ENCODE peak calls at places on chromosomes 5 and 9, in eight cellular contexts. P is right atrium auricular region, M is HFF-Myc, D is breast epithelium, H is cardiac fibroblast, K is retinal pigment epithelial cell, R is body of pancreas, V is uterus. B is an unnamed sample.
A peak's percentile ranks its signal among the peaks of the same experiment; 100 is the strongest.

GRCh38 chr5:62354028-62354874 is 48.2 kb downstream of the KIF2A start:
- DNase-seq in P (no peak), M (peak; percentile 31), D (no peak), H (peak; percentile 73), K (peak; percentile 34), R (no peak), V (no peak), B (peak; percentile 4)

GRCh38 chr9:70525553-70525952 is 111.1 kb upstream of the KLF9 start:
- DNase-seq in P (no peak), M (no peak), D (no peak), H (peak; percentile 87), K (no peak), R (no peak), V (no peak), B (no peak)

GRCh38 chr9:98481676-98482075 is 226.2 kb upstream of the TBC1D2 start:
- DNase-seq in P (no peak), M (no peak), D (no peak), H (no peak), K (no peak), R (no peak), V (no peak), B (no peak)

GRCh38 chr9:32455738-32456137 is 70.3 kb downstream of the RIGI start:
- DNase-seq in P (no peak), M (no peak), D (no peak), H (peak; percentile 39), K (no peak), R (no peak), V (no peak), B (no peak)

GRCh38 chr5:116645627-116646026 is 71.0 kb upstream of the SEMA6A start:
- DNase-seq in P (no peak), M (no peak), D (no peak), H (no peak), K (peak; percentile 6), R (no peak), V (no peak), B (no peak)

GRCh38 chr5:10649518-10650410 is 85.9 kb downstream of the ANKRD33B start:
- DNase-seq in P (no peak), M (no peak), D (no peak), H (peak; percentile 34), K (no peak), R (no peak), V (no peak), B (no peak)

GRCh38 chr9:137688725-137689124 is 69.9 kb downstream of the EHMT1 start:
- DNase-seq in P (no peak), M (no peak), D (no peak), H (no peak), K (no peak), R (no peak), V (no peak), B (no peak)

GRCh38 chr9:77712533-77713130 is 64.5 kb upstream of the GNA14 start:
- DNase-seq in P (no peak), M (no peak), D (no peak), H (peak; percentile 72), K (peak; percentile 47), R (no peak), V (no peak), B (peak; percentile 82)

GRCh38 chr5:55407984-55408383 is 100.2 kb downstream of the MTREX start:
- DNase-seq in P (no peak), M (no peak), D (no peak), H (no peak), K (no peak), R (no peak), V (no peak), B (no peak)

GRCh38 chr5:55407059-55407684 is 99.4 kb downstream of the MTREX start:
- DNase-seq in P (no peak), M (peak; percentile 47), D (no peak), H (peak; percentile 73), K (peak; percentile 13), R (peak; percentile 37), V (no peak), B (no peak)

GRCh38 chr5:55406292-55406691 is 98.5 kb downstream of the MTREX start:
- DNase-seq in P (no peak), M (no peak), D (no peak), H (no peak), K (no peak), R (no peak), V (no peak), B (no peak)

DNA sequence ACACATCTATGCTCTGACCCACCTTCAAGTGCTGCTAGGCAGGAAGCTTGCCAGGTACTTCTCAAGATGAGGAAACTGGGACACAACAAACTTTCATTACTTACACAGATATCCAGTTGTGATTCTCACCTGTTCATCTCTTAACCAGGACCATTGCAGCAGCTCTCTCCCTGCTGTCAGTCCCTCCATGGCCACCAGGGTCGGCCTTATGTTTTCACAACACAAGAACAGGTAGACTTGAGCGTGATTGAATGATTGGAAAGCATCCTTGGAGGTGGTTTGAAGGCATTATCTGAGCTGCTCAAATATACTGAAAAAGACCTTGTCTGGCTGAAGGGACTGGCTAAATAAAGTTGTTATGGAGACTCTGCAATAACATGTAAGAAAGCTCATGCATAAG is 94.4 kb downstream of the MTREX start:
- DNase-seq in P (no peak), M (no peak), D (no peak), H (no peak), K (no peak), R (no peak), V (no peak), B (no peak)
- TF ChIP-seq CTCF in P (no peak), M (no peak), D (no peak), H (peak; percentile 38), K (peak; percentile 12), R (no peak), V (no peak), B (peak; percentile 1)

GRCh38 chr5:139668064-139668880 is 20.1 kb downstream of the CXXC5 start:
- DNase-seq in P (no peak), M (no peak), D (no peak), H (peak; percentile 50), K (no peak), R (no peak), V (peak; percentile 41), B (no peak)

GRCh38 chr5:139669681-139670368 is 21.7 kb downstream of the CXXC5 start:
- DNase-seq in P (no peak), M (no peak), D (no peak), H (no peak), K (no peak), R (peak; percentile 77), V (no peak), B (no peak)

GRCh38 chr5:139670369-139671095 is 22.4 kb downstream of the CXXC5 start:
- DNase-seq in P (no peak), M (no peak), D (no peak), H (no peak), K (no peak), R (no peak), V (no peak), B (no peak)

GRCh38 chr5:139667730-139668063 is 19.5 kb downstream of the CXXC5 start:
- DNase-seq in P (no peak), M (no peak), D (no peak), H (no peak), K (no peak), R (no peak), V (no peak), B (no peak)

DNA sequence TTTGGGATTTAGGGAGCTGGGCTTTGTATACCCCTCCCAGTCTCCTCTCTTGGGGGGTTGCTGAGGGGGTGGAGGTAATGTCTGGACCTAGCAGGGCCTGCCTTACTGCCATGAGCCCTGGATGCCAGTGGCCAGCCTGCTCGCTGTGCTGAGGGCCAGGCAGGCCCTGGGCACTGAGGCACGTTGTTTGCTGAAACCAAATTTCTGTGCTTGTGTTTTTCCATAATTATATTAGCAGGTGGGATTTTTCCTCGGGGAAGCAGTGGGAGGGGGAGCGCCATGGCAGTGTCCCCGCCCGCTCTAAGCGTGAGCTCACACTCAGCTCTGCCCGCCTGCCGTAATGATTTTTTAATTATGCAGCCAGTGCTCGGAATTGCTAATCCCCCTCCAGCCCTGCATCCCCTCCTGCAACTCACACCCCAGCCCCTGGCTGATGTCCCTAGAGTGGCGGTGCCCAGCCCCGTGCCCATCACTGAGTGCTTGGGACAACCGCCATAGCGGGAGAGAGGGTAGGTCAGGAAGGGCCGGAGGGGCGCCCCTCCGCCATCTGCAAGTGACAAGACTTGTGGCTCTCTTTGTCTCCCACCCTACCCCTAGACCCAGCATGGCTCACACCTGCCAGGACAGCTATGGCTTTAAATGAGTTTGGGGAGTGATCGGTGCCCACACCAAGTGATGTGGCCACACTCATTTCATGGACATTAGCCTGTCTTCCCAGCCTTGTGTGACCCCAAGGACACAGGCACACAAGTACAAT is 21.0 kb downstream of the CXXC5 start:
- DNase-seq in P (no peak), M (no peak), D (no peak), H (no peak), K (no peak), R (no peak), V (no peak), B (no peak)
- H3K4me3 ChIP-seq in P (peak overlapping the region; percentile 39), M (peak overlapping the region; percentile 31), D (peak overlapping the region; percentile 52), H (no peak overlapping the region), K (no peak overlapping the region), R (no peak overlapping the region), V (no peak overlapping the region), B (no peak overlapping the region)

GRCh38 chr5:174585472-174585871 is 138.9 kb upstream of the MSX2 start:
- DNase-seq in P (no peak), M (no peak), D (no peak), H (no peak), K (no peak), R (no peak), V (no peak), B (no peak)

GRCh38 chr5:174583071-174583470 is 141.3 kb upstream of the MSX2 start:
- DNase-seq in P (no peak), M (no peak), D (no peak), H (no peak), K (no peak), R (no peak), V (no peak), B (no peak)

GRCh38 chr5:174576042-174576441 is 148.3 kb upstream of the MSX2 start:
- DNase-seq in P (no peak), M (no peak), D (no peak), H (no peak), K (no peak), R (no peak), V (no peak), B (no peak)

GRCh38 chr5:174581483-174581882 is 142.9 kb upstream of the MSX2 start:
- DNase-seq in P (no peak), M (no peak), D (no peak), H (peak; percentile 11), K (no peak), R (no peak), V (no peak), B (no peak)
- TF ChIP-seq CTCF in P (no peak), M (peak; percentile 54), D (no peak), H (peak; percentile 0), K (peak; percentile 80), R (no peak), V (no peak), B (peak; percentile 26)

GRCh38 chr9:113461943-113462342 is 1.6 kb upstream of the RGS3 start:
- DNase-seq in P (no peak), M (no peak), D (no peak), H (no peak), K (no peak), R (no peak), V (no peak), B (no peak)

GRCh38 chr9:113464672-113465271 is 1.2 kb downstream of the RGS3 start:
- DNase-seq in P (peak; percentile 38), M (no peak), D (no peak), H (no peak), K (no peak), R (no peak), V (no peak), B (no peak)

GRCh38 chr9:113462781-113463286 is 693 bp upstream of the RGS3 start:
- DNase-seq in P (peak; percentile 49), M (no peak), D (no peak), H (no peak), K (no peak), R (no peak), V (no peak), B (no peak)

GRCh38 chr9:113464286-113464660 is 746 bp downstream of the RGS3 start:
- DNase-seq in P (no peak), M (no peak), D (no peak), H (no peak), K (no peak), R (no peak), V (no peak), B (no peak)

DNA sequence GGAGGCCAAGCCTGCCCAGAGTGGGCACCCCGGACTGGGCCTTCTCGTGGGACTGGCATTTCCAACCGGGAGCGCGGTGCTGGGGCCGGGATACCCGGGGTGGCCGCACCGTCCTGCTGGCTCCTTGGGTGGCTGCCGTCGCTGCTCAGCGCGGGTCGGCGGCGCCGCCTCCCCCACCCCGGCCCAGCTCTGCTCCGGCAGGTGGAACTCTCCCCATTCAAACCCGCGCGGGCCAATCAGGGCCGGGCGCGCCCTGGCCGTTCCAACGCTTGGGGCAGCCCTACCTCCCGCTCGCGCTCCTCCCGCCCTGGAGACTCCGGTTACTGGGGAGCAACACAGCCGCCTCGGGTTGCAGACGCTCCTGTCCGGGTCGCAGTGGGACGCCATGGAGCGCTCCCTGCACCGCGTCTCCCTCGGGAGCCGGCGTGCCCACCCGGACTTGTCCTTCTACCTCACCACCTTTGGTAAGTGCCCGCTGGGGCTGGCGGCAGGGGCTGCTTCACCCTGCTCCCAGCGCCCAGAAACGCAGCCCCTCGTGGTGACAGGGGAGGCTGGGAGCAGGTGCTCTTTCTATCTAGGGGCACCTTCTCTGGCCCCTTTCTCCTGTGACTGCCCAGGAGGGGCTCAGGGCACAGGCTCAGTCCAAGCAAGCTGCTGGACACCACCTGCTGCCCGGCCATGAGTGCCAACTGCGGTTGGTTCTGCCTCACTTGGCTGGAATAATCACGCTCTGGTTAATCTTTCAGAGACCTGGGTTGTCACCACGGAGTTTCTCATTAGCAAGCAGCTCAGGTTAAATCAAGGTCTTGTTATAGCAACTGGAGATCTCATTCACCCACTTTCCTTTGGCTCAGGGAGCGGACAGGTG is at the start of gene RGS3:
- DNase-seq in P (peak; percentile 59), M (no peak), D (no peak), H (no peak), K (no peak), R (peak; percentile 77), V (no peak), B (no peak)
- H3K4me3 ChIP-seq in P (peak within 1 kb of the TSS; percentile 43), M (peak within 1 kb of the TSS; percentile 11), D (peak within 1 kb of the TSS; percentile 47), H (no peak within 1 kb of the TSS), K (peak within 1 kb of the TSS; percentile 69), R (peak within 1 kb of the TSS; percentile 8), V (no peak within 1 kb of the TSS), B (no peak within 1 kb of the TSS)